ENCODE peak calls at places on chromosomes 1 and 21, in ten cellular contexts. One of them, this sample, is unnamed.

GRCh38 chr1:203842559-203842876 is 18.9 kb upstream of the SNRPE start:
- DNase-seq in adrenal gland: no peak
- DNase-seq in AG10803: no peak
- DNase-seq in lower lobe of right lung: no peak
- DNase-seq in GM06990: no peak
- DNase-seq in nephron progenitor cell: no peak
- DNase-seq in neural crest cell: no peak
- DNase-seq in fibroblast of mammary gland: no peak
- DNase-seq in thoracic aorta: no peak
- DNase-seq in esophagus squamous epithelium: no peak
- DNase-seq in this sample: no peak

GRCh38 chr1:32695098-32695904 is 7.3 kb downstream of the SYNC start:
- DNase-seq in esophagus squamous epithelium: no peak
- DNase-seq in neural crest cell: no peak
- DNase-seq in fibroblast of mammary gland: peak
- DNase-seq in thoracic aorta: peak
- DNase-seq in AG10803: peak
- DNase-seq in nephron progenitor cell: no peak
- DNase-seq in lower lobe of right lung: peak
- DNase-seq in GM06990: no peak
- DNase-seq in adrenal gland: peak
- DNase-seq in this sample: no peak

GRCh38 chr1:162562452-162562828 is 918 bp downstream of the UAP1 start:
- DNase-seq in GM06990: no peak
- DNase-seq in fibroblast of mammary gland: peak
- DNase-seq in thoracic aorta: no peak
- DNase-seq in neural crest cell: no peak
- DNase-seq in AG10803: peak
- DNase-seq in esophagus squamous epithelium: no peak
- DNase-seq in lower lobe of right lung: no peak
- DNase-seq in adrenal gland: peak
- DNase-seq in nephron progenitor cell: no peak
- DNase-seq in this sample: no peak

GRCh38 chr1:41498809-41499208 is 14.3 kb upstream of the EDN2 start:
- DNase-seq in thoracic aorta: peak
- DNase-seq in lower lobe of right lung: peak
- DNase-seq in adrenal gland: peak
- DNase-seq in esophagus squamous epithelium: no peak
- DNase-seq in GM06990: no peak
- DNase-seq in nephron progenitor cell: no peak
- DNase-seq in neural crest cell: no peak
- DNase-seq in AG10803: peak
- DNase-seq in fibroblast of mammary gland: no peak
- DNase-seq in this sample: no peak

GRCh38 chr1:190477687-190478192 is at the start of gene BRINP3:
- DNase-seq in AG10803: no peak
- DNase-seq in lower lobe of right lung: no peak
- DNase-seq in nephron progenitor cell: no peak
- DNase-seq in fibroblast of mammary gland: no peak
- DNase-seq in thoracic aorta: no peak
- DNase-seq in neural crest cell: no peak
- DNase-seq in adrenal gland: no peak
- DNase-seq in esophagus squamous epithelium: no peak
- DNase-seq in GM06990: no peak
- DNase-seq in this sample: no peak

GRCh38 chr1:81920245-81920740 is 119.6 kb downstream of the ADGRL2 start:
- DNase-seq in fibroblast of mammary gland: peak
- DNase-seq in AG10803: peak
- DNase-seq in GM06990: no peak
- DNase-seq in esophagus squamous epithelium: no peak
- DNase-seq in nephron progenitor cell: peak
- DNase-seq in adrenal gland: peak
- DNase-seq in lower lobe of right lung: no peak
- DNase-seq in thoracic aorta: no peak
- DNase-seq in neural crest cell: peak
- DNase-seq in this sample: no peak

GRCh38 chr1:210104103-210104502 is 128.5 kb upstream of the SERTAD4 start:
- DNase-seq in fibroblast of mammary gland: no peak
- DNase-seq in adrenal gland: no peak
- DNase-seq in nephron progenitor cell: no peak
- DNase-seq in esophagus squamous epithelium: no peak
- DNase-seq in AG10803: no peak
- DNase-seq in thoracic aorta: no peak
- DNase-seq in neural crest cell: no peak
- DNase-seq in GM06990: no peak
- DNase-seq in lower lobe of right lung: no peak
- DNase-seq in this sample: no peak

GRCh38 chr1:190453550-190453949 is 24.1 kb downstream of the BRINP3 start:
- DNase-seq in lower lobe of right lung: no peak
- DNase-seq in thoracic aorta: no peak
- DNase-seq in adrenal gland: no peak
- DNase-seq in esophagus squamous epithelium: no peak
- DNase-seq in GM06990: no peak
- DNase-seq in nephron progenitor cell: no peak
- DNase-seq in AG10803: no peak
- DNase-seq in neural crest cell: no peak
- DNase-seq in fibroblast of mammary gland: no peak
- DNase-seq in this sample: no peak

GRCh38 chr1:201648911-201649775 is 110.2 kb downstream of the NAV1 start:
- DNase-seq in neural crest cell: peak
- DNase-seq in esophagus squamous epithelium: no peak
- DNase-seq in lower lobe of right lung: no peak
- DNase-seq in nephron progenitor cell: peak
- DNase-seq in thoracic aorta: no peak
- DNase-seq in fibroblast of mammary gland: peak
- DNase-seq in GM06990: no peak
- DNase-seq in adrenal gland: no peak
- DNase-seq in AG10803: no peak
- DNase-seq in this sample: no peak

GRCh38 chr21:15224346-15225086 is 159.7 kb upstream of the NRIP1 start:
- DNase-seq in thoracic aorta: no peak
- DNase-seq in esophagus squamous epithelium: no peak
- DNase-seq in AG10803: peak
- DNase-seq in nephron progenitor cell: no peak
- DNase-seq in neural crest cell: no peak
- DNase-seq in adrenal gland: no peak
- DNase-seq in GM06990: no peak
- DNase-seq in fibroblast of mammary gland: peak
- DNase-seq in lower lobe of right lung: no peak
- DNase-seq in this sample: no peak

GRCh38 chr1:153780551-153780950 is 5.3 kb downstream of the SLC27A3 start:
- DNase-seq in lower lobe of right lung: no peak
- DNase-seq in fibroblast of mammary gland: no peak
- DNase-seq in nephron progenitor cell: no peak
- DNase-seq in AG10803: no peak
- DNase-seq in esophagus squamous epithelium: no peak
- DNase-seq in GM06990: no peak
- DNase-seq in neural crest cell: no peak
- DNase-seq in thoracic aorta: no peak
- DNase-seq in adrenal gland: no peak
- DNase-seq in this sample: no peak

GRCh38 chr1:31944205-31945089 is 6.3 kb upstream of the PTP4A2 start:
- DNase-seq in adrenal gland: peak
- DNase-seq in lower lobe of right lung: peak
- DNase-seq in esophagus squamous epithelium: peak
- DNase-seq in AG10803: peak
- DNase-seq in nephron progenitor cell: peak
- DNase-seq in fibroblast of mammary gland: peak
- DNase-seq in thoracic aorta: peak
- DNase-seq in GM06990: peak
- DNase-seq in neural crest cell: peak
- DNase-seq in this sample: peak

GRCh38 chr1:177278626-177279390 is 108.0 kb downstream of the BRINP2 start:
- DNase-seq in adrenal gland: peak
- DNase-seq in neural crest cell: no peak
- DNase-seq in GM06990: no peak
- DNase-seq in nephron progenitor cell: no peak
- DNase-seq in thoracic aorta: no peak
- DNase-seq in fibroblast of mammary gland: peak
- DNase-seq in lower lobe of right lung: no peak
- DNase-seq in AG10803: no peak
- DNase-seq in esophagus squamous epithelium: no peak
- DNase-seq in this sample: no peak
- TF ChIP-seq CTCF in adrenal gland: peak
- TF ChIP-seq CTCF in neural crest cell: no peak
- TF ChIP-seq CTCF in GM06990: no peak
- TF ChIP-seq CTCF in nephron progenitor cell: no peak
- TF ChIP-seq CTCF in thoracic aorta: no peak
- TF ChIP-seq CTCF in fibroblast of mammary gland: peak
- TF ChIP-seq CTCF in lower lobe of right lung: no peak
- TF ChIP-seq CTCF in AG10803: no peak
- TF ChIP-seq CTCF in esophagus squamous epithelium: no peak
- TF ChIP-seq CTCF in this sample: no peak

GRCh38 chr1:29245876-29246275 is 9.6 kb downstream of the PTPRU start:
- DNase-seq in fibroblast of mammary gland: peak
- DNase-seq in nephron progenitor cell: no peak
- DNase-seq in AG10803: peak
- DNase-seq in lower lobe of right lung: no peak
- DNase-seq in neural crest cell: no peak
- DNase-seq in thoracic aorta: no peak
- DNase-seq in GM06990: no peak
- DNase-seq in esophagus squamous epithelium: no peak
- DNase-seq in adrenal gland: peak
- DNase-seq in this sample: peak
- TF ChIP-seq CTCF in fibroblast of mammary gland: peak
- TF ChIP-seq CTCF in nephron progenitor cell: no peak
- TF ChIP-seq CTCF in AG10803: peak
- TF ChIP-seq CTCF in lower lobe of right lung: peak
- TF ChIP-seq CTCF in neural crest cell: peak
- TF ChIP-seq CTCF in thoracic aorta: no peak
- TF ChIP-seq CTCF in GM06990: peak
- TF ChIP-seq CTCF in esophagus squamous epithelium: peak
- TF ChIP-seq CTCF in adrenal gland: peak
- TF ChIP-seq CTCF in this sample: peak

GRCh38 chr1:15242766-15243165 is 4.3 kb upstream of the FHAD1 start:
- DNase-seq in lower lobe of right lung: no peak
- DNase-seq in fibroblast of mammary gland: no peak
- DNase-seq in neural crest cell: no peak
- DNase-seq in adrenal gland: no peak
- DNase-seq in thoracic aorta: no peak
- DNase-seq in GM06990: no peak
- DNase-seq in esophagus squamous epithelium: no peak
- DNase-seq in AG10803: no peak
- DNase-seq in nephron progenitor cell: no peak
- DNase-seq in this sample: no peak

GRCh38 chr1:15246960-15247614 is at the start of gene FHAD1:
- DNase-seq in GM06990: peak
- DNase-seq in neural crest cell: peak
- DNase-seq in nephron progenitor cell: peak
- DNase-seq in adrenal gland: peak
- DNase-seq in thoracic aorta: no peak
- DNase-seq in AG10803: peak
- DNase-seq in esophagus squamous epithelium: no peak
- DNase-seq in fibroblast of mammary gland: peak
- DNase-seq in lower lobe of right lung: peak
- DNase-seq in this sample: no peak

GRCh38 chr1:15245593-15246325 is 1.3 kb upstream of the FHAD1 start:
- DNase-seq in nephron progenitor cell: no peak
- DNase-seq in esophagus squamous epithelium: no peak
- DNase-seq in AG10803: peak
- DNase-seq in neural crest cell: no peak
- DNase-seq in thoracic aorta: no peak
- DNase-seq in fibroblast of mammary gland: peak
- DNase-seq in lower lobe of right lung: no peak
- DNase-seq in adrenal gland: peak
- DNase-seq in GM06990: no peak
- DNase-seq in this sample: no peak

GRCh38 chr1:15244813-15245212 is 2.2 kb upstream of the FHAD1 start:
- DNase-seq in thoracic aorta: no peak
- DNase-seq in GM06990: no peak
- DNase-seq in adrenal gland: no peak
- DNase-seq in neural crest cell: no peak
- DNase-seq in AG10803: no peak
- DNase-seq in nephron progenitor cell: no peak
- DNase-seq in esophagus squamous epithelium: no peak
- DNase-seq in fibroblast of mammary gland: no peak
- DNase-seq in lower lobe of right lung: no peak
- DNase-seq in this sample: no peak

DNA sequence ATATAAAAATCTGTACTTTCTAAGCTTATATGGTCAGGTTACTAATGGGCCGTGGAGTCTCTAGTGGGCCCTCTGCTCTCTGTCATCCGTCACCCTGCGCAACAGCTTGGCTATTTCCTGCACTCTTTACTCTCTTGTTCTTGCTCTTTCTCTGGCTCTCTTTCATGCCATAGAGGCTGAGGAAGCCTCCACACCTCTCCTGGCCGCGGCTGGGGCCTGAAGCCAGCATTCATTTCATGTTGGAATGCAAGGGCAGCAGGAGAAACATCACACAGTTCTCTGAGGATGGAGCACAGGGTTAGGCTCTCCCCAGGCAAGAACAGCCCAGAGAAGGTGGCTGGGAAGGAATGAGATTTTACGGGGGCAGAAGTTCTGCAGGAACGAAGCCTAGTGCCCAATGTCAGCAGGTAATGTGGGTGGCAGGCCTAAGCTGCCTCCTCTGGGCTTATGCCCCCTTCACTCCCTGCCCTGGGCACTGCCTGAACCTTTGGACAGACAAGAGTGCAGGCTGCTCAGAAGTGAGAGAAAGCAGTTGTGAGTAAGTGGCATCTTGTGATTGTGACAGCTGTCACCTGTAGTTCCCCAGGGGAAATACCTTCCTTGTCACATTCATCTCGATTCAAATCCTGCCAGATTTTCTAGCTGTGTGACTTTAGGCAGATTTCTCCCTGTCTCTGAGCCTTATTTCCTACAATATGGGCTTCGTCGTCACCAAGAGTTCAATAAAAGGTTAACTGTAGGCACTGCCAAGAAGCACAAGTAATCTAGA is 3.6 kb upstream of the FHAD1 start:
- DNase-seq in esophagus squamous epithelium: no peak
- DNase-seq in adrenal gland: no peak
- DNase-seq in lower lobe of right lung: no peak
- DNase-seq in thoracic aorta: no peak
- DNase-seq in fibroblast of mammary gland: no peak
- DNase-seq in AG10803: no peak
- DNase-seq in nephron progenitor cell: no peak
- DNase-seq in GM06990: no peak
- DNase-seq in neural crest cell: no peak
- DNase-seq in this sample: no peak
- TF ChIP-seq CTCF in esophagus squamous epithelium: no peak
- TF ChIP-seq CTCF in adrenal gland: no peak
- TF ChIP-seq CTCF in lower lobe of right lung: no peak
- TF ChIP-seq CTCF in thoracic aorta: no peak
- TF ChIP-seq CTCF in fibroblast of mammary gland: no peak
- TF ChIP-seq CTCF in AG10803: no peak
- TF ChIP-seq CTCF in nephron progenitor cell: no peak
- TF ChIP-seq CTCF in GM06990: no peak
- TF ChIP-seq CTCF in neural crest cell: no peak
- TF ChIP-seq CTCF in this sample: no peak

DNA sequence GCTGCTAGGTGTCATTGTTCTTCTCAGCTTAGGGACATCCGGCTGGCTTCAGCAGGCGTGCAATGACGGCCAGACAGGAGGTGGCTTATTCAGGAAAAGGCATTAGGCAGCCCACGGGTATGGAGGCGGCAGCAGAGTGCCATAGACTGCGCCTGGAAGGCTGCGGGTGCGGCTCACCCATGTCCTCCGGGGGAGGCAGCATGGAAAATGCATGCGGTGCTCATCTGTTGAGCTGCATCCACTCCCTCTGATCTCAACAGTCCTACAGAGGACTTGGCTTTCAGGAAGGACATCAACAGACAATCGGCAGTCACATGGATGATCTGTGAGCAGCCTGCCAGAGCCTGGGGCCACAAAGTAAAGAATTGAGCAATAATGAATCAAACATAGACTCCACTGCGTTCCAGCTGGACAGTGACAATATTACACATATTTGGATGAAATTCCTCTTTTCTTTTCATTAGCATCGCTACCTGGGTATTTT is 42.9 kb downstream of the UMODL1 start:
- DNase-seq in thoracic aorta: no peak
- DNase-seq in nephron progenitor cell: no peak
- DNase-seq in lower lobe of right lung: no peak
- DNase-seq in fibroblast of mammary gland: peak
- DNase-seq in GM06990: no peak
- DNase-seq in neural crest cell: no peak
- DNase-seq in adrenal gland: peak
- DNase-seq in esophagus squamous epithelium: no peak
- DNase-seq in AG10803: peak
- DNase-seq in this sample: no peak
- TF ChIP-seq CTCF in thoracic aorta: no peak
- TF ChIP-seq CTCF in nephron progenitor cell: no peak
- TF ChIP-seq CTCF in lower lobe of right lung: no peak
- TF ChIP-seq CTCF in fibroblast of mammary gland: peak
- TF ChIP-seq CTCF in GM06990: no peak
- TF ChIP-seq CTCF in neural crest cell: peak
- TF ChIP-seq CTCF in adrenal gland: peak
- TF ChIP-seq CTCF in esophagus squamous epithelium: peak
- TF ChIP-seq CTCF in AG10803: peak
- TF ChIP-seq CTCF in this sample: no peak

This sample was measured in DND-41.